ENCODE peak calls at places on chromosomes 7 and 10, in ten cellular contexts. E is effector CD4-positive, alpha-beta T cell; Z is mucosa of gallbladder; P is lung; Q is WTC11; A is NCI-H1436; M is neuronal stem cell; H is fibroblast of lung; R is neural crest cell; K is naive thymus-derived CD4-positive, alpha-beta T cell. Y is an unnamed sample.

GRCh38 chr7:5357951-5358350 is 65.7 kb downstream of the TNRC18 start:
- DNase-seq in Z (no peak), Q (no peak), H (peak), R (no peak), A (no peak), M (no peak), K (no peak), E (no peak), P (peak), Y (no peak)

GRCh38 chr10:132611986-132612385 is 74.4 kb downstream of the INPP5A start:
- DNase-seq in K (no peak), M (no peak), R (no peak), H (no peak), P (no peak), Q (no peak), A (no peak), E (no peak), Z (no peak), Y (no peak)

GRCh38 chr10:110967009-110967630 is 47.7 kb downstream of the SHOC2 start:
- DNase-seq in K (no peak), H (no peak), R (no peak), Q (no peak), P (no peak), A (no peak), E (no peak), Z (no peak), M (no peak), Y (no peak)

GRCh38 chr10:80468806-80469421 is 14.8 kb downstream of the TSPAN14 start:
- DNase-seq in E (no peak), A (no peak), M (no peak), H (no peak), K (peak), Q (no peak), R (no peak), P (no peak), Z (no peak), Y (no peak)

GRCh38 chr10:56605043-56605442 is 244.0 kb upstream of the ZWINT start:
- DNase-seq in E (no peak), Q (peak), R (no peak), A (no peak), Z (no peak), P (no peak), H (no peak), K (no peak), M (no peak), Y (no peak)

GRCh38 chr7:100372256-100372655 is 1.0 kb upstream of the PILRA start:
- DNase-seq in H (peak), R (no peak), M (no peak), E (no peak), Q (no peak), A (no peak), Z (no peak), K (no peak), P (no peak), Y (no peak)

GRCh38 chr10:110781139-110781538 is 90.6 kb upstream of the PDCD4 start:
- DNase-seq in Z (no peak), E (no peak), K (no peak), A (no peak), P (no peak), M (no peak), H (no peak), Q (no peak), R (no peak), Y (no peak)

GRCh38 chr7:100430450-100431285 is 1.0 kb downstream of the MEPCE start:
- DNase-seq in E (peak), Q (peak), K (no peak), P (no peak), M (no peak), H (peak), Z (no peak), R (no peak), A (no peak), Y (no peak)

GRCh38 chr10:5869156-5869555 is 20.5 kb downstream of the ANKRD16 start:
- DNase-seq in P (no peak), E (no peak), M (no peak), Q (no peak), R (no peak), Z (no peak), A (no peak), K (no peak), H (no peak), Y (no peak)

GRCh38 chr7:2812831-2813230 is 31.3 kb downstream of the GNA12 start:
- DNase-seq in A (no peak), M (no peak), E (no peak), H (no peak), P (no peak), K (no peak), Z (no peak), R (no peak), Q (no peak), Y (no peak)

GRCh38 chr7:34011711-34012110 is 106.4 kb downstream of the BMPER start:
- DNase-seq in R (no peak), Z (no peak), Q (no peak), P (no peak), H (peak), M (no peak), E (no peak), A (no peak), K (no peak), Y (no peak)